ENCODE peak calls at places on chromosomes 13 and 19, in nine cellular contexts. H is pancreas, I is brain microvascular endothelial cell, D is uterus, R is endodermal cell, K is breast epithelium, E is stomach, F is GM23338, X is heart right ventricle. A is an unnamed sample.

GRCh38 chr13:56351041-56351440 is 789.7 kb upstream of the PRR20A start:
- DNase-seq in H (no peak), I (no peak), D (no peak), R (peak), K (no peak), E (no peak), F (peak), X (no peak), A (no peak)

GRCh38 chr13:94324409-94325147 is 154.9 kb downstream of the DCT start:
- DNase-seq in H (no peak), I (no peak), D (no peak), R (no peak), K (no peak), E (no peak), F (no peak), X (no peak), A (no peak)

GRCh38 chr13:39538826-39539555 is 64.0 kb downstream of the LHFPL6 start:
- DNase-seq in H (no peak), I (peak), D (no peak), R (no peak), K (no peak), E (no peak), F (no peak), X (no peak), A (no peak)

GRCh38 chr13:40476175-40476958 is 190.1 kb downstream of the FOXO1 start:
- DNase-seq in H (no peak), I (peak), D (no peak), R (no peak), K (no peak), E (no peak), F (no peak), X (no peak), A (no peak)

GRCh38 chr13:68727165-68727564 is 1380.5 kb upstream of the ATXN8OS start:
- DNase-seq in H (no peak), I (no peak), D (no peak), R (no peak), K (no peak), E (no peak), F (no peak), X (no peak), A (no peak)

GRCh38 chr13:24013189-24013588 is 115.9 kb upstream of the C1QTNF9B start:
- DNase-seq in H (no peak), I (no peak), D (no peak), R (no peak), K (no peak), E (no peak), F (no peak), X (no peak), A (no peak)

GRCh38 chr13:43377149-43377548 is 353.8 kb downstream of the DNAJC15 start:
- DNase-seq in H (peak), I (no peak), D (no peak), R (no peak), K (no peak), E (no peak), F (no peak), X (peak), A (no peak)

GRCh38 chr13:98270819-98271218 is 93.8 kb upstream of the RNF113B start:
- DNase-seq in H (no peak), I (no peak), D (no peak), R (no peak), K (no peak), E (no peak), F (no peak), X (no peak), A (no peak)

GRCh38 chr13:109154546-109154945 is 525.1 kb downstream of the MYO16 start:
- DNase-seq in H (no peak), I (no peak), D (no peak), R (no peak), K (no peak), E (no peak), F (no peak), X (no peak), A (no peak)

GRCh38 chr13:80082396-80083096 is 258.4 kb downstream of the SPRY2 start:
- DNase-seq in H (no peak), I (peak), D (no peak), R (no peak), K (no peak), E (no peak), F (no peak), X (no peak), A (no peak)

GRCh38 chr19:18287836-18288772 is 6.7 kb upstream of the JUND start:
- DNase-seq in H (no peak), I (no peak), D (no peak), R (peak), K (no peak), E (no peak), F (peak), X (no peak), A (no peak)

GRCh38 chr13:19634129-19634740 is 776 bp downstream of the MPHOSPH8 start:
- DNase-seq in H (no peak), I (peak), D (peak), R (peak), K (no peak), E (peak), F (peak), X (no peak), A (no peak)

GRCh38 chr13:76884167-76884566 is 2.0 kb downstream of the KCTD12 start:
- DNase-seq in H (peak), I (peak), D (peak), R (peak), K (no peak), E (peak), F (peak), X (peak), A (peak)

GRCh38 chr19:2819540-2820111 is at the start of gene ZNF554:
- DNase-seq in H (peak), I (peak), D (peak), R (peak), K (peak), E (peak), F (peak), X (peak), A (peak)

GRCh38 chr13:24630121-24630520 is 50.1 kb upstream of the ATP12A start:
- DNase-seq in H (no peak), I (no peak), D (no peak), R (peak), K (no peak), E (no peak), F (no peak), X (no peak), A (no peak)

GRCh38 chr13:100875392-100876043 is 200.9 kb upstream of the TMTC4 start:
- DNase-seq in H (no peak), I (peak), D (no peak), R (no peak), K (no peak), E (no peak), F (no peak), X (no peak), A (no peak)

GRCh38 chr19:35458821-35459391 is 10.8 kb downstream of the FFAR2 start:
- DNase-seq in H (peak), I (no peak), D (no peak), R (no peak), K (no peak), E (peak), F (no peak), X (no peak), A (no peak)

GRCh38 chr13:34933786-34934185 is 8.3 kb upstream of the NBEA start:
- DNase-seq in H (no peak), I (no peak), D (no peak), R (no peak), K (no peak), E (no peak), F (no peak), X (no peak), A (no peak)

GRCh38 chr13:24232474-24232873 is 72.0 kb downstream of the SPATA13 start:
- DNase-seq in H (no peak), I (no peak), D (no peak), R (no peak), K (no peak), E (no peak), F (peak), X (no peak), A (no peak)

GRCh38 chr19:18439025-18439909 is 1.3 kb upstream of the ISYNA1 start:
- DNase-seq in H (peak), I (peak), D (peak), R (peak), K (no peak), E (peak), F (peak), X (no peak), A (no peak)

GRCh38 chr13:43230989-43231388 is 207.6 kb downstream of the DNAJC15 start:
- DNase-seq in H (no peak), I (no peak), D (no peak), R (no peak), K (no peak), E (no peak), F (no peak), X (no peak), A (no peak)

GRCh38 chr13:100511422-100511821 is 77.2 kb downstream of the GGACT start:
- DNase-seq in H (no peak), I (no peak), D (no peak), R (no peak), K (no peak), E (no peak), F (no peak), X (no peak), A (no peak)

GRCh38 chr13:59458908-59459579 is 704.7 kb downstream of the DIAPH3 start:
- DNase-seq in H (no peak), I (peak), D (peak), R (no peak), K (no peak), E (no peak), F (peak), X (peak), A (no peak)

GRCh38 chr19:40502647-40503046 is 35.8 kb downstream of the SPTBN4 start:
- DNase-seq in H (no peak), I (no peak), D (no peak), R (peak), K (no peak), E (peak), F (peak), X (no peak), A (no peak)

GRCh38 chr19:51573331-51573730 is 2.2 kb downstream of the ZNF175 start:
- DNase-seq in H (no peak), I (peak), D (no peak), R (no peak), K (no peak), E (no peak), F (no peak), X (no peak), A (no peak)

GRCh38 chr19:12065100-12065538 is 588 bp downstream of the ZNF844 start:
- DNase-seq in H (peak), I (peak), D (no peak), R (no peak), K (peak), E (no peak), F (peak), X (no peak), A (peak)

GRCh38 chr19:12064266-12065099 is at the start of gene ZNF844:
- DNase-seq in H (peak), I (peak), D (peak), R (peak), K (peak), E (peak), F (peak), X (peak), A (peak)
- H3K4me3 ChIP-seq in H (peak), I (peak), D (peak), R (peak), K (peak), E (peak), F (peak), X (peak), A (peak)

GRCh38 chr19:42095814-42096230 is 19.9 kb downstream of the ZNF574 start:
- DNase-seq in H (no peak), I (no peak), D (no peak), R (peak), K (no peak), E (no peak), F (peak), X (no peak), A (no peak)
- H3K27ac ChIP-seq in H (no peak), I (no peak), D (no peak), R (no peak), K (no peak), E (no peak), F (no peak), X (no peak), A (no peak)

DNA sequence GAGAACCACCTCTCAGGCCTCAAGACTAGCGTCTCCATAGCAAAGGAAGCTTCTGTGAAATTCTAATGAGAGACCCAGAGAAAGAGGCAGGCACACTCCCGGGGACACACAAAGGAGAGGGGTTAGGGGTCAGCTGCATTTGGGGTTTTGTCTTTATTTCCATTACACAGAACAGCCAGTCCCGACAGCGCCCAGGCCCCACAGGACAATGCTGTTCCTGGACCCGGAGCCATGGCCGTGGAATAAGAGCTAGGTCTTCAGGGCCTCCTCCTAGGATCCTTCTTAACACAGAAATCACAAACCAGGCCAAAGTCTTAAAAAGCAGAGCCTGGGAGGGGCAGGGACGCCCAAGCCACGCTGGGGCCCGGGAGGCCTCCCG is 22.8 kb downstream of the KCTD15 start:
- DNase-seq in H (no peak), I (no peak), D (no peak), R (no peak), K (no peak), E (no peak), F (peak), X (no peak), A (no peak)
- H3K4me3 ChIP-seq in H (peak), I (peak), D (peak), R (no peak), K (peak), E (peak), F (peak), X (peak), A (no peak)

GRCh38 chr19:15248106-15248505 is 15.9 kb upstream of the EPHX3 start:
- DNase-seq in H (no peak), I (peak), D (peak), R (no peak), K (no peak), E (no peak), F (no peak), X (no peak), A (no peak)

GRCh38 chr19:15248648-15249559 is 16.7 kb upstream of the EPHX3 start:
- DNase-seq in H (peak), I (peak), D (peak), R (no peak), K (no peak), E (peak), F (no peak), X (peak), A (no peak)

GRCh38 chr19:15245370-15246197 is 13.3 kb upstream of the EPHX3 start:
- DNase-seq in H (no peak), I (no peak), D (no peak), R (no peak), K (no peak), E (no peak), F (no peak), X (no peak), A (no peak)

GRCh38 chr19:15246198-15246481 is 13.9 kb upstream of the EPHX3 start:
- DNase-seq in H (no peak), I (no peak), D (no peak), R (no peak), K (no peak), E (no peak), F (no peak), X (no peak), A (no peak)

GRCh38 chr19:15247107-15248014 is 15.1 kb upstream of the EPHX3 start:
- DNase-seq in H (no peak), I (no peak), D (no peak), R (no peak), K (no peak), E (no peak), F (no peak), X (no peak), A (no peak)
- H3K27ac ChIP-seq in H (peak), I (peak), D (peak), R (no peak), K (peak), E (peak), F (no peak), X (peak), A (no peak)

GRCh38 chr19:47228937-47229673 is 1.9 kb downstream of the BBC3 start:
- DNase-seq in H (no peak), I (peak), D (peak), R (peak), K (no peak), E (no peak), F (no peak), X (no peak), A (peak)
- H3K4me3 ChIP-seq in H (peak), I (peak), D (no peak), R (peak), K (peak), E (peak), F (peak), X (peak), A (peak)

GRCh38 chr19:719636-720377 is 11.1 kb downstream of the PALM start:
- DNase-seq in H (no peak), I (no peak), D (no peak), R (no peak), K (no peak), E (no peak), F (peak), X (no peak), A (no peak)
- H3K27ac ChIP-seq in H (no peak), I (no peak), D (peak), R (no peak), K (peak), E (peak), F (no peak), X (peak), A (no peak)